ENCODE peak calls at places on chromosomes 6 and 20, in six cellular contexts. O is hepatocyte, J is GM23248, M is HCT116, Q is GM23338, F is PC-3. B is an unnamed sample.

GRCh38 chr20:45981261-45981660 is 9.3 kb upstream of the ZNF335 start:
- DNase-seq in O (no peak), J (no peak), M (no peak), Q (no peak), F (no peak), B (no peak)

GRCh38 chr20:63224272-63225081 is 8.5 kb upstream of the YTHDF1 start:
- DNase-seq in O (peak; percentile 66), J (peak; percentile 42), M (no peak), Q (no peak), F (peak; percentile 68), B (no peak)

GRCh38 chr6:111076024-111076680 is 11.2 kb upstream of the SLC16A10 start:
- DNase-seq in O (no peak), J (peak; percentile 17), M (no peak), Q (no peak), F (no peak), B (no peak)

GRCh38 chr6:165659945-165660862 is 2.8 kb downstream of the PDE10A start:
- DNase-seq in O (peak; percentile 36), J (peak; percentile 32), M (no peak), Q (peak; percentile 75), F (no peak), B (no peak)

GRCh38 chr20:37396520-37397075 is 50.7 kb downstream of the SRC start:
- DNase-seq in O (peak; percentile 71), J (no peak), M (no peak), Q (peak; percentile 91), F (no peak), B (no peak)

GRCh38 chr6:35427851-35428321 is 24.3 kb upstream of the FANCE start:
- DNase-seq in O (no peak), J (peak; percentile 88), M (no peak), Q (peak; percentile 34), F (peak; percentile 95), B (no peak)

GRCh38 chr6:13711384-13711725 is 280 bp downstream of the RANBP9 start:
- DNase-seq in O (no peak), J (no peak), M (no peak), Q (no peak), F (no peak), B (no peak)

GRCh38 chr20:62856931-62857619 is 4.5 kb downstream of the TCFL5 start:
- DNase-seq in O (no peak), J (no peak), M (no peak), Q (no peak), F (peak; percentile 34), B (no peak)

GRCh38 chr6:87336367-87336766 is 7.3 kb upstream of the GJB7 start:
- DNase-seq in O (no peak), J (no peak), M (no peak), Q (peak; percentile 34), F (no peak), B (no peak)

GRCh38 chr20:25221592-25222460 is 26.1 kb upstream of the PYGB start:
- DNase-seq in O (no peak), J (no peak), M (no peak), Q (no peak), F (no peak), B (no peak)

GRCh38 chr6:35359744-35360348 is 17.5 kb downstream of the PPARD start:
- DNase-seq in O (no peak), J (peak; percentile 87), M (no peak), Q (no peak), F (peak; percentile 39), B (no peak)

GRCh38 chr20:31966991-31967655 is 828 bp upstream of the XKR7 start:
- DNase-seq in O (no peak), J (no peak), M (no peak), Q (peak; percentile 61), F (no peak), B (no peak)

GRCh38 chr6:6713660-6714446 is 125.3 kb downstream of the LY86 start:
- DNase-seq in O (no peak), J (peak; percentile 94), M (no peak), Q (no peak), F (peak; percentile 53), B (no peak)

GRCh38 chr6:134432036-134432435 is 114.1 kb upstream of the SGK1 start:
- DNase-seq in O (no peak), J (no peak), M (no peak), Q (no peak), F (no peak), B (no peak)

GRCh38 chr6:106764353-106764980 is 135.1 kb downstream of the QRSL1 start:
- DNase-seq in O (no peak), J (no peak), M (no peak), Q (no peak), F (no peak), B (no peak)

GRCh38 chr20:50590348-50590664 is 80.1 kb downstream of the PTPN1 start:
- DNase-seq in O (no peak), J (no peak), M (no peak), Q (no peak), F (no peak), B (no peak)

GRCh38 chr20:43975096-43975768 is 60.6 kb downstream of the TOX2 start:
- DNase-seq in O (no peak), J (peak; percentile 94), M (peak; percentile 86), Q (no peak), F (peak; percentile 94), B (no peak)

GRCh38 chr20:54293526-54293925 is 85.6 kb downstream of the PFDN4 start:
- DNase-seq in O (no peak), J (no peak), M (no peak), Q (no peak), F (no peak), B (no peak)

GRCh38 chr6:93418113-93418447 is 1.3 kb downstream of the EPHA7 start:
- DNase-seq in O (peak; percentile 10), J (no peak), M (no peak), Q (no peak), F (peak; percentile 6), B (no peak)

GRCh38 chr6:111845441-111845871 is 27.8 kb downstream of the FYN start:
- DNase-seq in O (peak; percentile 15), J (no peak), M (no peak), Q (peak; percentile 30), F (no peak), B (no peak)

GRCh38 chr6:163837681-163838431 is 423.3 kb downstream of the QKI start:
- DNase-seq in O (no peak), J (peak; percentile 12), M (no peak), Q (no peak), F (no peak), B (no peak)

GRCh38 chr20:52490715-52491430 is 299.3 kb upstream of the ZFP64 start:
- DNase-seq in O (peak; percentile 22), J (peak; percentile 84), M (no peak), Q (no peak), F (peak; percentile 14), B (no peak)

GRCh38 chr6:41053056-41053455 is at the start of gene APOBEC2:
- DNase-seq in O (no peak), J (no peak), M (no peak), Q (no peak), F (no peak), B (no peak)

GRCh38 chr6:154341876-154342275 is 14.7 kb downstream of the IPCEF1 start:
- DNase-seq in O (no peak), J (no peak), M (no peak), Q (no peak), F (no peak), B (no peak)

GRCh38 chr6:53139841-53140413 is 8.7 kb downstream of the GCM1 start:
- DNase-seq in O (no peak), J (no peak), M (no peak), Q (no peak), F (no peak), B (no peak)

GRCh38 chr20:22385602-22386299 is 198.6 kb downstream of the FOXA2 start:
- DNase-seq in O (peak; percentile 41), J (peak; percentile 22), M (no peak), Q (peak; percentile 32), F (peak; percentile 60), B (no peak)

GRCh38 chr6:3324262-3324942 is 65.7 kb downstream of the PSMG4 start:
- DNase-seq in O (peak; percentile 51), J (peak; percentile 96), M (no peak), Q (no peak), F (peak; percentile 87), B (no peak)

DNA sequence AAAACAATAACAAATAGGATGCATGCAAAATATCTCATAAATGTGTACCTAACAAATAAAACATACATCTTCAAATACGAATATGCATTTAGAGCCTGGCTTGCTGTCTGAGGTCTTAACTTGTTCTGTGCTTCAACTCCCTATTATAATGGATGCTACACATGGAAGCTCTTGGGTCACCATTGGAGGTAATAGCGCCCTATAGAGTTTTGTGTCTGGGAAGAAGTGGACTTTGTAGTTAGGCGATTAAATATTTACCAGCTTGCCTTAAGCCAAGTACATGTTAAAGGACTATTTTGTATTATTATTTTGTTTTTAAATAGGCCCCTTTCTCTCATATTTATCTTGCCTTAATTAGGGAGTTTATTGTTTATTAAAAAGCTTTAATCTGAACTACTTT is 107.4 kb downstream of the LAMA2 start:
- DNase-seq in O (no peak), J (no peak), M (no peak), Q (no peak), F (no peak), B (no peak)
- TF ChIP-seq EZH2phosphoT487 in O (no peak), J (no peak), M (no peak), Q (no peak), F (no peak), B (no peak)

GRCh38 chr6:80527552-80528052 is 421.1 kb downstream of the BCKDHB start:
- DNase-seq in O (peak; percentile 41), J (no peak), M (no peak), Q (no peak), F (peak; percentile 86), B (no peak)

GRCh38 chr6:80522556-80522955 is 416.1 kb downstream of the BCKDHB start:
- DNase-seq in O (no peak), J (no peak), M (no peak), Q (no peak), F (no peak), B (no peak)

GRCh38 chr6:80520195-80520594 is 413.7 kb downstream of the BCKDHB start:
- DNase-seq in O (no peak), J (peak; percentile 61), M (no peak), Q (no peak), F (peak; percentile 56), B (no peak)

GRCh38 chr6:80523531-80523970 is 417.1 kb downstream of the BCKDHB start:
- DNase-seq in O (peak; percentile 49), J (peak; percentile 60), M (no peak), Q (peak; percentile 94), F (no peak), B (no peak)

GRCh38 chr6:80523029-80523428 is 416.6 kb downstream of the BCKDHB start:
- DNase-seq in O (no peak), J (no peak), M (no peak), Q (no peak), F (no peak), B (no peak)
- TF ChIP-seq EZH2phosphoT487 in O (no peak), J (no peak), M (no peak), Q (no peak), F (no peak), B (no peak)

GRCh38 chr6:83258517-83258916 is 65.4 kb downstream of the RWDD2A start:
- DNase-seq in O (no peak), J (no peak), M (no peak), Q (no peak), F (no peak), B (no peak)
- TF ChIP-seq EZH2phosphoT487 in O (no peak), J (no peak), M (no peak), Q (no peak), F (no peak), B (no peak)

GRCh38 chr20:19019734-19020364 is 192.6 kb upstream of the SLC24A3 start:
- DNase-seq in O (no peak), J (no peak), M (no peak), Q (no peak), F (no peak), B (no peak)
- TF ChIP-seq EZH2phosphoT487 in O (no peak), J (no peak), M (no peak), Q (no peak), F (no peak), B (no peak)